ENCODE peak calls at places on chromosome X, in six cellular contexts. L, B, Z, J, D and R are unnamed samples.
A peak's percentile ranks its signal among the peaks of the same experiment; 100 is the strongest.

GRCh38 chrX:93985621-93986020 is 311.6 kb downstream of the FAM133A start:
- DNase-seq in L (peak; percentile 48), B (no peak), Z (no peak), J (no peak), D (no peak), R (no peak)

GRCh38 chrX:10681167-10681566 is 60.8 kb upstream of the MID1 start:
- DNase-seq in L (no peak), B (no peak), Z (no peak), J (no peak), D (no peak), R (no peak)

GRCh38 chrX:57286507-57287251 is at the start of gene FAAH2:
- DNase-seq in L (no peak), B (no peak), Z (peak; percentile 43), J (no peak), D (no peak), R (no peak)

GRCh38 chrX:105515561-105515960 is 295.1 kb upstream of the TEX13A start:
- DNase-seq in L (no peak), B (no peak), Z (no peak), J (no peak), D (no peak), R (no peak)

GRCh38 chrX:114712466-114712865 is 128.6 kb downstream of the HTR2C start:
- DNase-seq in L (no peak), B (no peak), Z (no peak), J (no peak), D (no peak), R (no peak)

GRCh38 chrX:47664737-47665136 is 5.8 kb upstream of the UXT start:
- DNase-seq in L (no peak), B (peak; percentile 51), Z (no peak), J (no peak), D (no peak), R (no peak)

GRCh38 chrX:72094894-72095293 is 36.8 kb downstream of the RTL5 start:
- DNase-seq in L (peak; percentile 35), B (peak; percentile 66), Z (no peak), J (peak; percentile 7), D (peak; percentile 65), R (no peak)

GRCh38 chrX:153499876-153500275 is 5.1 kb downstream of the BGN start:
- DNase-seq in L (no peak), B (no peak), Z (no peak), J (no peak), D (peak; percentile 60), R (no peak)

GRCh38 chrX:69033936-69034335 is 131.3 kb downstream of the PJA1 start:
- DNase-seq in L (no peak), B (no peak), Z (no peak), J (no peak), D (no peak), R (no peak)

GRCh38 chrX:132834109-132834508 is 124.3 kb downstream of the HS6ST2 start:
- DNase-seq in L (no peak), B (no peak), Z (no peak), J (no peak), D (no peak), R (no peak)

GRCh38 chrX:129665916-129666644 is 11.3 kb upstream of the APLN start:
- DNase-seq in L (peak; percentile 78), B (peak; percentile 83), Z (peak; percentile 82), J (peak; percentile 87), D (no peak), R (no peak)

GRCh38 chrX:133594156-133594555 is 178.9 kb upstream of the GPC4 start:
- DNase-seq in L (no peak), B (no peak), Z (peak; percentile 4), J (no peak), D (no peak), R (no peak)

GRCh38 chrX:78237127-78237526 is 90.3 kb downstream of the CYSLTR1 start:
- DNase-seq in L (no peak), B (no peak), Z (no peak), J (no peak), D (no peak), R (no peak)

GRCh38 chrX:69362889-69363288 is 141.2 kb upstream of the NALF2 start:
- DNase-seq in L (peak; percentile 74), B (peak; percentile 62), Z (no peak), J (peak; percentile 87), D (peak; percentile 26), R (no peak)

GRCh38 chrX:44020693-44021092 is 47.5 kb upstream of the NDP start:
- DNase-seq in L (no peak), B (no peak), Z (no peak), J (no peak), D (no peak), R (no peak)